ENCODE peak calls at places on chromosomes 13 and 19, in five cellular contexts. One of them, this sample, is unnamed.

GRCh38 chr13:111216166-111216960 is 101.3 kb downstream of the ARHGEF7 start:
- DNase-seq in fibroblast of the aortic adventitia: peak; percentile 31
- DNase-seq in foreskin fibroblast: no peak
- DNase-seq in endodermal cell: peak; percentile 83
- DNase-seq in CD4-positive, alpha-beta T cell: peak; percentile 41
- DNase-seq in this sample: no peak

GRCh38 chr13:71775946-71776345 is 91.1 kb downstream of the DACH1 start:
- DNase-seq in foreskin fibroblast: no peak
- DNase-seq in endodermal cell: no peak
- DNase-seq in CD4-positive, alpha-beta T cell: no peak
- DNase-seq in fibroblast of the aortic adventitia: no peak
- DNase-seq in this sample: no peak

GRCh38 chr19:1503089-1503924 is 9.5 kb downstream of the ADAMTSL5 start:
- DNase-seq in endodermal cell: peak; percentile 91
- DNase-seq in foreskin fibroblast: peak; percentile 42
- DNase-seq in CD4-positive, alpha-beta T cell: peak; percentile 54
- DNase-seq in fibroblast of the aortic adventitia: peak; percentile 31
- DNase-seq in this sample: no peak

GRCh38 chr19:9586764-9587163 is 2.5 kb upstream of the ZNF121 start:
- DNase-seq in fibroblast of the aortic adventitia: peak; percentile 75
- DNase-seq in endodermal cell: peak; percentile 92
- DNase-seq in CD4-positive, alpha-beta T cell: peak; percentile 75
- DNase-seq in foreskin fibroblast: peak; percentile 40
- DNase-seq in this sample: peak; percentile 45

GRCh38 chr13:42312817-42313431 is 41.0 kb downstream of the AKAP11 start:
- DNase-seq in fibroblast of the aortic adventitia: no peak
- DNase-seq in endodermal cell: no peak
- DNase-seq in CD4-positive, alpha-beta T cell: no peak
- DNase-seq in foreskin fibroblast: no peak
- DNase-seq in this sample: no peak

GRCh38 chr19:16470911-16471811 is 609 bp downstream of the EPS15L1 start:
- DNase-seq in fibroblast of the aortic adventitia: peak; percentile 59
- DNase-seq in endodermal cell: peak; percentile 64
- DNase-seq in CD4-positive, alpha-beta T cell: peak; percentile 12
- DNase-seq in foreskin fibroblast: no peak
- DNase-seq in this sample: peak; percentile 41

GRCh38 chr19:50818859-50819472 is 4.6 kb downstream of the KLK1 start:
- DNase-seq in fibroblast of the aortic adventitia: no peak
- DNase-seq in CD4-positive, alpha-beta T cell: no peak
- DNase-seq in endodermal cell: peak; percentile 51
- DNase-seq in foreskin fibroblast: no peak
- DNase-seq in this sample: no peak

GRCh38 chr13:53159439-53159838 is 130.8 kb downstream of the OLFM4 start:
- DNase-seq in CD4-positive, alpha-beta T cell: no peak
- DNase-seq in foreskin fibroblast: no peak
- DNase-seq in endodermal cell: no peak
- DNase-seq in fibroblast of the aortic adventitia: no peak
- DNase-seq in this sample: no peak

GRCh38 chr19:6577410-6578125 is 13.4 kb downstream of the CD70 start:
- DNase-seq in fibroblast of the aortic adventitia: peak; percentile 30
- DNase-seq in foreskin fibroblast: no peak
- DNase-seq in CD4-positive, alpha-beta T cell: no peak
- DNase-seq in endodermal cell: no peak
- DNase-seq in this sample: no peak

GRCh38 chr19:2416321-2417097 is 10.9 kb downstream of the TIMM13 start:
- DNase-seq in endodermal cell: no peak
- DNase-seq in fibroblast of the aortic adventitia: no peak
- DNase-seq in foreskin fibroblast: no peak
- DNase-seq in CD4-positive, alpha-beta T cell: no peak
- DNase-seq in this sample: no peak

GRCh38 chr13:51914137-51914493 is 52.3 kb downstream of the CCDC70 start:
- DNase-seq in endodermal cell: no peak
- DNase-seq in fibroblast of the aortic adventitia: no peak
- DNase-seq in CD4-positive, alpha-beta T cell: no peak
- DNase-seq in foreskin fibroblast: no peak
- DNase-seq in this sample: no peak

GRCh38 chr19:34428549-34429285 is 536 bp downstream of the UBA2 start:
- DNase-seq in endodermal cell: no peak
- DNase-seq in foreskin fibroblast: peak; percentile 19
- DNase-seq in fibroblast of the aortic adventitia: peak; percentile 26
- DNase-seq in CD4-positive, alpha-beta T cell: peak; percentile 4
- DNase-seq in this sample: peak; percentile 5

GRCh38 chr19:1830978-1831377 is 17.3 kb downstream of the REXO1 start:
- DNase-seq in CD4-positive, alpha-beta T cell: no peak
- DNase-seq in foreskin fibroblast: no peak
- DNase-seq in fibroblast of the aortic adventitia: no peak
- DNase-seq in endodermal cell: no peak
- DNase-seq in this sample: no peak

GRCh38 chr19:35421362-35421761 is 26.7 kb upstream of the FFAR2 start:
- DNase-seq in fibroblast of the aortic adventitia: no peak
- DNase-seq in foreskin fibroblast: no peak
- DNase-seq in CD4-positive, alpha-beta T cell: no peak
- DNase-seq in endodermal cell: no peak
- DNase-seq in this sample: no peak

GRCh38 chr13:113125506-113126264 is 3.1 kb downstream of the F10 start:
- DNase-seq in endodermal cell: no peak
- DNase-seq in foreskin fibroblast: no peak
- DNase-seq in fibroblast of the aortic adventitia: no peak
- DNase-seq in CD4-positive, alpha-beta T cell: no peak
- DNase-seq in this sample: no peak

GRCh38 chr13:76890036-76890435 is 3.8 kb upstream of the KCTD12 start:
- DNase-seq in fibroblast of the aortic adventitia: no peak
- DNase-seq in foreskin fibroblast: no peak
- DNase-seq in endodermal cell: no peak
- DNase-seq in CD4-positive, alpha-beta T cell: no peak
- DNase-seq in this sample: no peak

GRCh38 chr13:65508745-65509144 is 1721.4 kb downstream of the PCDH9 start:
- DNase-seq in fibroblast of the aortic adventitia: no peak
- DNase-seq in CD4-positive, alpha-beta T cell: no peak
- DNase-seq in foreskin fibroblast: no peak
- DNase-seq in endodermal cell: no peak
- DNase-seq in this sample: no peak

GRCh38 chr13:97855570-97855970 is 97.9 kb upstream of the IPO5 start:
- DNase-seq in CD4-positive, alpha-beta T cell: no peak
- DNase-seq in foreskin fibroblast: peak; percentile 74
- DNase-seq in endodermal cell: peak; percentile 65
- DNase-seq in fibroblast of the aortic adventitia: peak; percentile 92
- DNase-seq in this sample: peak; percentile 66

GRCh38 chr13:111335263-111335662 is 14.8 kb downstream of the TEX29 start:
- DNase-seq in CD4-positive, alpha-beta T cell: no peak
- DNase-seq in foreskin fibroblast: no peak
- DNase-seq in endodermal cell: peak; percentile 14
- DNase-seq in fibroblast of the aortic adventitia: no peak
- DNase-seq in this sample: no peak

GRCh38 chr13:93672996-93673395 is 446.4 kb downstream of the GPC6 start:
- DNase-seq in foreskin fibroblast: no peak
- DNase-seq in fibroblast of the aortic adventitia: no peak
- DNase-seq in CD4-positive, alpha-beta T cell: no peak
- DNase-seq in endodermal cell: no peak
- DNase-seq in this sample: no peak

GRCh38 chr13:39506559-39507390 is 96.2 kb downstream of the LHFPL6 start:
- DNase-seq in endodermal cell: no peak
- DNase-seq in foreskin fibroblast: peak; percentile 18
- DNase-seq in CD4-positive, alpha-beta T cell: no peak
- DNase-seq in fibroblast of the aortic adventitia: no peak
- DNase-seq in this sample: peak; percentile 58

GRCh38 chr13:95698047-95698749 is 21.3 kb downstream of the DNAJC3 start:
- DNase-seq in endodermal cell: no peak
- DNase-seq in foreskin fibroblast: no peak
- DNase-seq in fibroblast of the aortic adventitia: no peak
- DNase-seq in CD4-positive, alpha-beta T cell: no peak
- DNase-seq in this sample: no peak

GRCh38 chr13:101065314-101065713 is 351.0 kb downstream of the NALCN start:
- DNase-seq in CD4-positive, alpha-beta T cell: no peak
- DNase-seq in foreskin fibroblast: peak; percentile 12
- DNase-seq in endodermal cell: no peak
- DNase-seq in fibroblast of the aortic adventitia: no peak
- DNase-seq in this sample: no peak

GRCh38 chr19:19179548-19180441 is 9.7 kb upstream of the MEF2B start:
- DNase-seq in endodermal cell: no peak
- DNase-seq in foreskin fibroblast: no peak
- DNase-seq in CD4-positive, alpha-beta T cell: no peak
- DNase-seq in fibroblast of the aortic adventitia: no peak
- DNase-seq in this sample: no peak

GRCh38 chr13:79673993-79674377 is 193.0 kb downstream of the NDFIP2 start:
- DNase-seq in fibroblast of the aortic adventitia: no peak
- DNase-seq in CD4-positive, alpha-beta T cell: no peak
- DNase-seq in endodermal cell: no peak
- DNase-seq in foreskin fibroblast: no peak
- DNase-seq in this sample: no peak

GRCh38 chr13:109756778-109757177 is 29.6 kb downstream of the IRS2 start:
- DNase-seq in CD4-positive, alpha-beta T cell: no peak
- DNase-seq in endodermal cell: no peak
- DNase-seq in foreskin fibroblast: no peak
- DNase-seq in fibroblast of the aortic adventitia: no peak
- DNase-seq in this sample: no peak

GRCh38 chr13:75479102-75479501 is 2.9 kb downstream of the TBC1D4 start:
- DNase-seq in CD4-positive, alpha-beta T cell: no peak
- DNase-seq in foreskin fibroblast: no peak
- DNase-seq in fibroblast of the aortic adventitia: no peak
- DNase-seq in endodermal cell: no peak
- DNase-seq in this sample: no peak

GRCh38 chr13:42039457-42039945 is 8.9 kb upstream of the DGKH start:
- DNase-seq in fibroblast of the aortic adventitia: no peak
- DNase-seq in endodermal cell: peak; percentile 49
- DNase-seq in foreskin fibroblast: no peak
- DNase-seq in CD4-positive, alpha-beta T cell: no peak
- DNase-seq in this sample: no peak

GRCh38 chr19:17243854-17244617 is 1.7 kb downstream of the NR2F6 start:
- DNase-seq in endodermal cell: peak; percentile 85
- DNase-seq in foreskin fibroblast: no peak
- DNase-seq in CD4-positive, alpha-beta T cell: no peak
- DNase-seq in fibroblast of the aortic adventitia: peak; percentile 50
- DNase-seq in this sample: peak; percentile 40

GRCh38 chr13:99984463-99985242 is 3.1 kb downstream of the ZIC2 start:
- DNase-seq in endodermal cell: peak; percentile 73
- DNase-seq in CD4-positive, alpha-beta T cell: no peak
- DNase-seq in foreskin fibroblast: no peak
- DNase-seq in fibroblast of the aortic adventitia: no peak
- DNase-seq in this sample: no peak

GRCh38 chr19:30667746-30668145 is 295.6 kb downstream of the ZNF536 start:
- DNase-seq in endodermal cell: peak; percentile 14
- DNase-seq in foreskin fibroblast: no peak
- DNase-seq in CD4-positive, alpha-beta T cell: no peak
- DNase-seq in fibroblast of the aortic adventitia: no peak
- DNase-seq in this sample: no peak

GRCh38 chr19:5149930-5150329 is 181.0 kb downstream of the KDM4B start:
- DNase-seq in fibroblast of the aortic adventitia: no peak
- DNase-seq in foreskin fibroblast: no peak
- DNase-seq in CD4-positive, alpha-beta T cell: no peak
- DNase-seq in endodermal cell: no peak
- DNase-seq in this sample: no peak

GRCh38 chr19:58555369-58555885 is 522 bp upstream of the CHMP2A start:
- DNase-seq in fibroblast of the aortic adventitia: no peak
- DNase-seq in CD4-positive, alpha-beta T cell: no peak
- DNase-seq in foreskin fibroblast: no peak
- DNase-seq in endodermal cell: no peak
- DNase-seq in this sample: no peak

DNA sequence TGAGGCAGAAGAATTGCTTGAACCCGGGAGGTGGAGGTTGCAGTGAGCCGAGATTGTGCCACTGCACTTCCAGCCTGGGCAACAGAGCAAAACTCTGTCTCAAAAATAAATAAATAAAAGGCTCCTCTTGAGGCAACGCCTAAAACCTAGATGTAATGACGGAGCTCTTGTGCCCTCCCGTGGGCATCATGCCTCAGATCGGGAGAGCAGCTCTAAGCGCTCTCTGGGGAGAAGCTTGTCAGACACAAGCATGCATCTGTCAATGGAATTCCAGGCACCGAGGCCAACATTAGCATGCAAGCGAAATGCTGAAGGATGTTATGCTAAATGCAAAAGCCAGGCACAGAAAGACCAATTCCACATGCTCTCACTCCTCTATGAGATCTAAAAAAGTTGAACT is 45.6 kb upstream of the MRI1 start:
- DNase-seq in foreskin fibroblast: peak; percentile 75
- DNase-seq in fibroblast of the aortic adventitia: peak; percentile 89
- DNase-seq in CD4-positive, alpha-beta T cell: no peak
- DNase-seq in endodermal cell: peak; percentile 63
- DNase-seq in this sample: no peak
- TF ChIP-seq CTCF in foreskin fibroblast: peak; percentile 36
- TF ChIP-seq CTCF in fibroblast of the aortic adventitia: peak; percentile 42
- TF ChIP-seq CTCF in CD4-positive, alpha-beta T cell: no peak
- TF ChIP-seq CTCF in endodermal cell: peak; percentile 64
- TF ChIP-seq CTCF in this sample: peak; percentile 45

GRCh38 chr19:40191836-40192646 is 815 bp downstream of the MAP3K10 start:
- DNase-seq in CD4-positive, alpha-beta T cell: no peak
- DNase-seq in endodermal cell: peak; percentile 91
- DNase-seq in foreskin fibroblast: peak; percentile 13
- DNase-seq in fibroblast of the aortic adventitia: peak; percentile 10
- DNase-seq in this sample: no peak
- TF ChIP-seq CTCF in CD4-positive, alpha-beta T cell: no peak
- TF ChIP-seq CTCF in endodermal cell: peak; percentile 54
- TF ChIP-seq CTCF in foreskin fibroblast: no peak
- TF ChIP-seq CTCF in fibroblast of the aortic adventitia: no peak
- TF ChIP-seq CTCF in this sample: peak; percentile 34

GRCh38 chr13:78133511-78133910 is 214.9 kb upstream of the EDNRB start:
- DNase-seq in endodermal cell: no peak
- DNase-seq in foreskin fibroblast: no peak
- DNase-seq in CD4-positive, alpha-beta T cell: no peak
- DNase-seq in fibroblast of the aortic adventitia: no peak
- DNase-seq in this sample: no peak

GRCh38 chr13:78137404-78138142 is 218.9 kb upstream of the EDNRB start:
- DNase-seq in fibroblast of the aortic adventitia: peak; percentile 80
- DNase-seq in CD4-positive, alpha-beta T cell: no peak
- DNase-seq in endodermal cell: peak; percentile 81
- DNase-seq in foreskin fibroblast: peak; percentile 32
- DNase-seq in this sample: peak; percentile 65

GRCh38 chr13:78129850-78130249 is 211.2 kb upstream of the EDNRB start:
- DNase-seq in endodermal cell: no peak
- DNase-seq in fibroblast of the aortic adventitia: no peak
- DNase-seq in foreskin fibroblast: no peak
- DNase-seq in CD4-positive, alpha-beta T cell: no peak
- DNase-seq in this sample: no peak

GRCh38 chr13:78136966-78137365 is 218.3 kb upstream of the EDNRB start:
- DNase-seq in fibroblast of the aortic adventitia: no peak
- DNase-seq in CD4-positive, alpha-beta T cell: no peak
- DNase-seq in endodermal cell: no peak
- DNase-seq in foreskin fibroblast: no peak
- DNase-seq in this sample: no peak

GRCh38 chr13:78131811-78132210 is 213.2 kb upstream of the EDNRB start:
- DNase-seq in CD4-positive, alpha-beta T cell: no peak
- DNase-seq in foreskin fibroblast: no peak
- DNase-seq in fibroblast of the aortic adventitia: peak; percentile 15
- DNase-seq in endodermal cell: no peak
- DNase-seq in this sample: no peak
- TF ChIP-seq CTCF in CD4-positive, alpha-beta T cell: peak; percentile 3
- TF ChIP-seq CTCF in foreskin fibroblast: peak; percentile 35
- TF ChIP-seq CTCF in fibroblast of the aortic adventitia: peak; percentile 40
- TF ChIP-seq CTCF in endodermal cell: peak; percentile 61
- TF ChIP-seq CTCF in this sample: peak; percentile 76

DNA sequence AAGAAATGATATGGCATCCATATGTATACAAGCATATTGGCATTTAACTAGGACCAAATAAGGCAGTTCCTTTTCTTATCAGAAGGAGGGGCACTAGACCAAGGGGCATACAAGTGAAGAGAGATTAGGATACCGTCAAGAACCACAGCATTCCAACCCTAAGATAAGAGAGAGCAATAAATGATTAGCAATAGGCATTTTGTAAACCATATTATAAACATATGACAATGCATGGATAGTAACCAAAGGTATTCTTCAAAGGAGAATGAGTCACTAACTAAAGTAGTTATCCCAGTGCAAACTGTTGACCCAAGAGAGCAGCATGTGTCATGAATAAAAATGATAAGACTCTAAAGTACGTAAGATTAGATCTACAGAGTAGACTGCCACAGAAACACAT is 500.9 kb upstream of the HTR2A start:
- DNase-seq in CD4-positive, alpha-beta T cell: no peak
- DNase-seq in foreskin fibroblast: no peak
- DNase-seq in fibroblast of the aortic adventitia: peak; percentile 80
- DNase-seq in endodermal cell: no peak
- DNase-seq in this sample: peak; percentile 65
- TF ChIP-seq CTCF in CD4-positive, alpha-beta T cell: no peak
- TF ChIP-seq CTCF in foreskin fibroblast: no peak
- TF ChIP-seq CTCF in fibroblast of the aortic adventitia: no peak
- TF ChIP-seq CTCF in endodermal cell: peak; percentile 53
- TF ChIP-seq CTCF in this sample: peak; percentile 23

This sample was measured in HFFc6.